ENCODE peak calls at places on chromosomes 12 and 14, in five cellular contexts. One of them, this sample, is unnamed.

GRCh38 chr12:1197264-1198018 is 206.4 kb downstream of the ERC1 start:
- DNase-seq in left ventricle myocardium inferior: no peak
- DNase-seq in dorsolateral prefrontal cortex: no peak
- DNase-seq in prostate gland: no peak
- DNase-seq in RWPE1: peak; percentile 34
- DNase-seq in this sample: no peak

GRCh38 chr12:86081798-86082197 is 174.4 kb downstream of the MGAT4C start:
- DNase-seq in left ventricle myocardium inferior: no peak
- DNase-seq in dorsolateral prefrontal cortex: no peak
- DNase-seq in prostate gland: no peak
- DNase-seq in RWPE1: no peak
- DNase-seq in this sample: no peak

GRCh38 chr14:38210587-38211257 is 3.0 kb downstream of the SSTR1 start:
- DNase-seq in left ventricle myocardium inferior: peak; percentile 15
- DNase-seq in dorsolateral prefrontal cortex: no peak
- DNase-seq in prostate gland: no peak
- DNase-seq in RWPE1: no peak
- DNase-seq in this sample: no peak

GRCh38 chr12:2722806-2723205 is 72.0 kb upstream of the FKBP4 start:
- DNase-seq in left ventricle myocardium inferior: no peak
- DNase-seq in dorsolateral prefrontal cortex: no peak
- DNase-seq in prostate gland: no peak
- DNase-seq in RWPE1: no peak
- DNase-seq in this sample: no peak

GRCh38 chr14:64234877-64235651 is 59.1 kb downstream of the ESR2 start:
- DNase-seq in left ventricle myocardium inferior: no peak
- DNase-seq in dorsolateral prefrontal cortex: no peak
- DNase-seq in prostate gland: no peak
- DNase-seq in RWPE1: peak; percentile 31
- DNase-seq in this sample: no peak

GRCh38 chr12:32756476-32757158 is 920 bp upstream of the YARS2 start:
- DNase-seq in left ventricle myocardium inferior: no peak
- DNase-seq in dorsolateral prefrontal cortex: no peak
- DNase-seq in prostate gland: no peak
- DNase-seq in RWPE1: no peak
- DNase-seq in this sample: no peak

GRCh38 chr12:93361159-93361919 is 16.4 kb upstream of the NUDT4 start:
- DNase-seq in left ventricle myocardium inferior: peak; percentile 70
- DNase-seq in dorsolateral prefrontal cortex: no peak
- DNase-seq in prostate gland: no peak
- DNase-seq in RWPE1: no peak
- DNase-seq in this sample: no peak

GRCh38 chr12:12726543-12727093 is 9.4 kb downstream of the CDKN1B start:
- DNase-seq in left ventricle myocardium inferior: no peak
- DNase-seq in dorsolateral prefrontal cortex: no peak
- DNase-seq in prostate gland: no peak
- DNase-seq in RWPE1: no peak
- DNase-seq in this sample: peak; percentile 33

GRCh38 chr12:54197037-54197909 is 8.5 kb upstream of the SMUG1 start:
- DNase-seq in left ventricle myocardium inferior: no peak
- DNase-seq in dorsolateral prefrontal cortex: no peak
- DNase-seq in prostate gland: no peak
- DNase-seq in RWPE1: peak; percentile 44
- DNase-seq in this sample: no peak

GRCh38 chr12:104569348-104570173 is 112.8 kb downstream of the CHST11 start:
- DNase-seq in left ventricle myocardium inferior: no peak
- DNase-seq in dorsolateral prefrontal cortex: no peak
- DNase-seq in prostate gland: no peak
- DNase-seq in RWPE1: no peak
- DNase-seq in this sample: peak; percentile 35

GRCh38 chr12:78229491-78230209 is 399.0 kb downstream of the NAV3 start:
- DNase-seq in left ventricle myocardium inferior: no peak
- DNase-seq in dorsolateral prefrontal cortex: no peak
- DNase-seq in prostate gland: no peak
- DNase-seq in RWPE1: peak; percentile 13
- DNase-seq in this sample: no peak

GRCh38 chr14:54348923-54349615 is 47.7 kb upstream of the CDKN3 start:
- DNase-seq in left ventricle myocardium inferior: peak; percentile 51
- DNase-seq in dorsolateral prefrontal cortex: no peak
- DNase-seq in prostate gland: no peak
- DNase-seq in RWPE1: no peak
- DNase-seq in this sample: no peak

GRCh38 chr12:75818863-75819262 is 212.7 kb downstream of the PHLDA1 start:
- DNase-seq in left ventricle myocardium inferior: no peak
- DNase-seq in dorsolateral prefrontal cortex: no peak
- DNase-seq in prostate gland: no peak
- DNase-seq in RWPE1: no peak
- DNase-seq in this sample: no peak

GRCh38 chr12:113259499-113259953 is 38.3 kb downstream of the TPCN1 start:
- DNase-seq in left ventricle myocardium inferior: peak; percentile 91
- DNase-seq in dorsolateral prefrontal cortex: peak; percentile 52
- DNase-seq in prostate gland: no peak
- DNase-seq in RWPE1: no peak
- DNase-seq in this sample: peak; percentile 94

GRCh38 chr12:132818562-132818961 is 10.1 kb downstream of the GOLGA3 start:
- DNase-seq in left ventricle myocardium inferior: no peak
- DNase-seq in dorsolateral prefrontal cortex: no peak
- DNase-seq in prostate gland: no peak
- DNase-seq in RWPE1: no peak
- DNase-seq in this sample: no peak

GRCh38 chr12:1575287-1575798 is 19.0 kb downstream of the FBXL14 start:
- DNase-seq in left ventricle myocardium inferior: no peak
- DNase-seq in dorsolateral prefrontal cortex: no peak
- DNase-seq in prostate gland: peak; percentile 54
- DNase-seq in RWPE1: no peak
- DNase-seq in this sample: no peak

GRCh38 chr14:24232645-24233537 is at the start of gene GMPR2:
- DNase-seq in left ventricle myocardium inferior: no peak
- DNase-seq in dorsolateral prefrontal cortex: no peak
- DNase-seq in prostate gland: no peak
- DNase-seq in RWPE1: peak; percentile 16
- DNase-seq in this sample: no peak

GRCh38 chr14:24233538-24233866 is 773 bp downstream of the GMPR2 start:
- DNase-seq in left ventricle myocardium inferior: no peak
- DNase-seq in dorsolateral prefrontal cortex: no peak
- DNase-seq in prostate gland: no peak
- DNase-seq in RWPE1: peak; percentile 36
- DNase-seq in this sample: peak; percentile 47

GRCh38 chr14:24232121-24232644 is at the start of gene NEDD8:
- DNase-seq in left ventricle myocardium inferior: peak; percentile 93
- DNase-seq in dorsolateral prefrontal cortex: peak; percentile 87
- DNase-seq in prostate gland: peak; percentile 90
- DNase-seq in RWPE1: peak; percentile 97
- DNase-seq in this sample: peak; percentile 98

GRCh38 chr14:24228902-24229301 is 3.3 kb downstream of the NEDD8 start:
- DNase-seq in left ventricle myocardium inferior: no peak
- DNase-seq in dorsolateral prefrontal cortex: no peak
- DNase-seq in prostate gland: no peak
- DNase-seq in RWPE1: no peak
- DNase-seq in this sample: no peak

DNA sequence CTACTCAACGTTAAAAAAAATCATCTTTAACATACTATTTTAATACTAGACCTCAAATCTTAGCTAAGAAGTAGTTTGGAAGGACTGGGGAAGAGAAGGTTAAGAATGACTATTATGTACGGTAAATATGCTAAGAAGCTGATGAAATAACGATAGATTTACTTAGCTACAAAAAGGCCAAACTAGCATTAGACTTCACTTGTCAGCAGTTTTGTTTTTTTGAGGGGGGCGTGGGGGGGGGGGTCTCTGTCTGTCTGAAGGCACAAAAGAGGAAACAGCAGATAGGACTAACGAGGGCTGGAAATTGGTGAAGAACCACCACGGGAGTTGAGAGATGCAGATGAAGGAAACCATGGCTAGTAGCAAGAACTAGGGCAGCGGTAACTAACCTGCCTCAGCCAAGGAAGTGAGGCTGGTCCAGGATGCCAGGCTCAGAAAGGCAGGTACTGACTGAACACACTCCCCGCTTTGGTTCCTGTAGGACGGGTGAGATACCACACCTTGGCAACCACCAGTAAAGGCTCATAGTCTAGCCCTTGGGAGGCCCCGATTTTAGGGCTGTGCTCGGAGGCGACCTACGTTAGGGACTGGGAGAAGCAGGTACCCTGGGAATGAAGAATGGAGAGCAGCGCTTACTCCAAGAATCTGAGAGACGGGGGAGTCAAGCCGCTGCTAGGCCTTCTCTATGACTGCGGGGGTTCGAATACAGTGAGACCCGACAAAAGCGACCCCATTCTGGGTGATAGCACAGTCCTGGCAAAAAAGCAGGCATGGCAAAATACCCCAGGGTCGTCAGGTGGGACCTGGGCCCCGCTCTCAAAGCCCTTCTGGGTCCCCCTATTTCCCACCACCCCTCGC is 675 bp downstream of the NEDD8 start:
- DNase-seq in left ventricle myocardium inferior: no peak
- DNase-seq in dorsolateral prefrontal cortex: no peak
- DNase-seq in prostate gland: no peak
- DNase-seq in RWPE1: peak; percentile 34
- DNase-seq in this sample: peak; percentile 64
- H3K27ac ChIP-seq in left ventricle myocardium inferior: peak overlapping the region; percentile 97
- H3K27ac ChIP-seq in dorsolateral prefrontal cortex: peak overlapping the region; percentile 98
- H3K27ac ChIP-seq in prostate gland: peak overlapping the region; percentile 88
- H3K27ac ChIP-seq in RWPE1: peak overlapping the region; percentile 96
- H3K27ac ChIP-seq in this sample: peak overlapping the region; percentile 88

DNA sequence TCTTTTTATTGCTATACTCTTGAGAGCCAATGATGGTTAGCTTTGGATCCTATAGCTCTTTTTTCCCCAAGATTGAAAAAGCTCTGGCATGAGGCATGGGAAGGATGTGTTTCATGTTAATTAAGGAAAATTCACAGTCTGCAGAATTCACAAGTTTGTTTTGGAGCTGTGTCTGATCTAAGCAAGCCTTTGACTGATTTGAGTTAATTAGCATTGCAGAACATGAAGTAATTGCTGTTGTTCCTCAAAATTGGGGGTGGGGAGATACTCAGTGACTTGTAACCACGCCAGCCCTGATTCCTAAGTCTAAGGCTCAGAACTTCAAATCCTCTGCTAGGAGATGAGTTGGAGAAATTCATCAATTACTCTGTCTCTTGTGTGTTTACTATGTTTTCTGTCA is 205.0 kb downstream of the SUDS3 start:
- DNase-seq in left ventricle myocardium inferior: no peak
- DNase-seq in dorsolateral prefrontal cortex: no peak
- DNase-seq in prostate gland: no peak
- DNase-seq in RWPE1: no peak
- DNase-seq in this sample: no peak
- H3K27ac ChIP-seq in left ventricle myocardium inferior: no peak overlapping the region
- H3K27ac ChIP-seq in dorsolateral prefrontal cortex: no peak overlapping the region
- H3K27ac ChIP-seq in prostate gland: no peak overlapping the region
- H3K27ac ChIP-seq in RWPE1: no peak overlapping the region
- H3K27ac ChIP-seq in this sample: no peak overlapping the region

GRCh38 chr12:6223545-6223944 is 23.3 kb downstream of the CD9 start:
- DNase-seq in left ventricle myocardium inferior: no peak
- DNase-seq in dorsolateral prefrontal cortex: no peak
- DNase-seq in prostate gland: no peak
- DNase-seq in RWPE1: no peak
- DNase-seq in this sample: no peak
- H3K27ac ChIP-seq in left ventricle myocardium inferior: peak overlapping the region; percentile 90
- H3K27ac ChIP-seq in dorsolateral prefrontal cortex: peak overlapping the region; percentile 97
- H3K27ac ChIP-seq in prostate gland: peak overlapping the region; percentile 98
- H3K27ac ChIP-seq in RWPE1: peak overlapping the region; percentile 97
- H3K27ac ChIP-seq in this sample: peak overlapping the region; percentile 92

GRCh38 chr12:68842123-68842522 is 34.1 kb downstream of the MDM2 start:
- DNase-seq in left ventricle myocardium inferior: no peak
- DNase-seq in dorsolateral prefrontal cortex: no peak
- DNase-seq in prostate gland: no peak
- DNase-seq in RWPE1: no peak
- DNase-seq in this sample: no peak

GRCh38 chr12:68837215-68837614 is 29.2 kb downstream of the MDM2 start:
- DNase-seq in left ventricle myocardium inferior: no peak
- DNase-seq in dorsolateral prefrontal cortex: no peak
- DNase-seq in prostate gland: no peak
- DNase-seq in RWPE1: no peak
- DNase-seq in this sample: no peak

GRCh38 chr12:68841717-68842116 is 33.7 kb downstream of the MDM2 start:
- DNase-seq in left ventricle myocardium inferior: no peak
- DNase-seq in dorsolateral prefrontal cortex: no peak
- DNase-seq in prostate gland: no peak
- DNase-seq in RWPE1: no peak
- DNase-seq in this sample: no peak

GRCh38 chr12:68838046-68838886 is 30.3 kb downstream of the MDM2 start:
- DNase-seq in left ventricle myocardium inferior: no peak
- DNase-seq in dorsolateral prefrontal cortex: no peak
- DNase-seq in prostate gland: no peak
- DNase-seq in RWPE1: no peak
- DNase-seq in this sample: no peak

GRCh38 chr12:68839183-68840147 is 31.5 kb downstream of the MDM2 start:
- DNase-seq in left ventricle myocardium inferior: no peak
- DNase-seq in dorsolateral prefrontal cortex: no peak
- DNase-seq in prostate gland: no peak
- DNase-seq in RWPE1: no peak
- DNase-seq in this sample: no peak
- H3K27ac ChIP-seq in left ventricle myocardium inferior: no peak overlapping the region
- H3K27ac ChIP-seq in dorsolateral prefrontal cortex: no peak overlapping the region
- H3K27ac ChIP-seq in prostate gland: no peak overlapping the region
- H3K27ac ChIP-seq in RWPE1: no peak overlapping the region
- H3K27ac ChIP-seq in this sample: no peak overlapping the region

GRCh38 chr12:124543052-124543590 is 24.3 kb downstream of the NCOR2 start:
- DNase-seq in left ventricle myocardium inferior: no peak
- DNase-seq in dorsolateral prefrontal cortex: no peak
- DNase-seq in prostate gland: no peak
- DNase-seq in RWPE1: no peak
- DNase-seq in this sample: no peak
- H3K27ac ChIP-seq in left ventricle myocardium inferior: peak overlapping the region; percentile 19
- H3K27ac ChIP-seq in dorsolateral prefrontal cortex: no peak overlapping the region
- H3K27ac ChIP-seq in prostate gland: no peak overlapping the region
- H3K27ac ChIP-seq in RWPE1: peak overlapping the region; percentile 73
- H3K27ac ChIP-seq in this sample: no peak overlapping the region

This sample was measured in tibial artery.